ENCODE peak calls at places on chromosomes 16 and 17, in nine cellular contexts. D is prostate gland, G is HFFc6, H is GM06990, J is A549, U is mucosa of descending colon, E is AG04449, Q is fibroblast of lung, L is type B pancreatic cell. A is an unnamed sample.

GRCh38 chr16:27073733-27074132 is 7.0 kb downstream of the C16orf82 start:
- DNase-seq in D (no peak), G (no peak), H (no peak), J (no peak), U (no peak), E (no peak), Q (no peak), L (no peak), A (no peak)

GRCh38 chr17:39270923-39271322 is 45.2 kb upstream of the STAC2 start:
- DNase-seq in D (no peak), G (peak; percentile 61), H (peak; percentile 9), J (no peak), U (peak; percentile 13), E (peak; percentile 69), Q (peak; percentile 92), L (no peak), A (no peak)

GRCh38 chr17:57033296-57033695 is 51.8 kb upstream of the AKAP1 start:
- DNase-seq in D (peak; percentile 72), G (no peak), H (no peak), J (no peak), U (peak; percentile 65), E (no peak), Q (peak; percentile 34), L (no peak), A (no peak)

GRCh38 chr17:42282478-42283080 is 5.7 kb upstream of the STAT5A start:
- DNase-seq in D (no peak), G (no peak), H (no peak), J (no peak), U (no peak), E (no peak), Q (no peak), L (peak; percentile 29), A (no peak)

GRCh38 chr16:12773216-12773615 is 30.5 kb downstream of the CPPED1 start:
- DNase-seq in D (no peak), G (no peak), H (no peak), J (no peak), U (no peak), E (no peak), Q (no peak), L (no peak), A (no peak)

GRCh38 chr17:17814162-17815061 is 22.4 kb downstream of the SREBF1 start:
- DNase-seq in D (no peak), G (no peak), H (no peak), J (no peak), U (peak; percentile 9), E (no peak), Q (no peak), L (no peak), A (no peak)

GRCh38 chr17:40551091-40551873 is 14.0 kb downstream of the CCR7 start:
- DNase-seq in D (no peak), G (peak; percentile 95), H (no peak), J (peak; percentile 91), U (peak; percentile 54), E (peak; percentile 99), Q (peak; percentile 100), L (peak; percentile 52), A (no peak)

GRCh38 chr17:9291912-9292562 is 270.7 kb downstream of the NTN1 start:
- DNase-seq in D (peak; percentile 46), G (no peak), H (peak; percentile 15), J (peak; percentile 60), U (peak; percentile 71), E (no peak), Q (peak; percentile 31), L (no peak), A (peak; percentile 65)

GRCh38 chr16:51562896-51563295 is 411.8 kb upstream of the SALL1 start:
- DNase-seq in D (no peak), G (no peak), H (no peak), J (no peak), U (no peak), E (no peak), Q (no peak), L (no peak), A (no peak)

GRCh38 chr16:11320170-11320569 is 25.1 kb upstream of the RMI2 start:
- DNase-seq in D (no peak), G (no peak), H (no peak), J (no peak), U (no peak), E (no peak), Q (no peak), L (no peak), A (no peak)

GRCh38 chr17:57874434-57875108 is 24.7 kb upstream of the MRPS23 start:
- DNase-seq in D (no peak), G (peak; percentile 94), H (no peak), J (no peak), U (peak; percentile 50), E (peak; percentile 80), Q (peak; percentile 91), L (peak; percentile 84), A (peak; percentile 84)

GRCh38 chr17:16935786-16936185 is 36.1 kb downstream of the TNFRSF13B start:
- DNase-seq in D (no peak), G (no peak), H (no peak), J (no peak), U (no peak), E (no peak), Q (no peak), L (peak; percentile 50), A (no peak)

GRCh38 chr17:55527520-55528118 is 16.4 kb upstream of the SMIM36 start:
- DNase-seq in D (peak; percentile 6), G (peak; percentile 58), H (no peak), J (peak; percentile 50), U (peak; percentile 23), E (no peak), Q (peak; percentile 83), L (no peak), A (peak; percentile 27)

GRCh38 chr17:78900816-78901215 is 2.2 kb downstream of the CEP295NL start:
- DNase-seq in D (no peak), G (no peak), H (no peak), J (no peak), U (no peak), E (no peak), Q (no peak), L (no peak), A (no peak)

DNA sequence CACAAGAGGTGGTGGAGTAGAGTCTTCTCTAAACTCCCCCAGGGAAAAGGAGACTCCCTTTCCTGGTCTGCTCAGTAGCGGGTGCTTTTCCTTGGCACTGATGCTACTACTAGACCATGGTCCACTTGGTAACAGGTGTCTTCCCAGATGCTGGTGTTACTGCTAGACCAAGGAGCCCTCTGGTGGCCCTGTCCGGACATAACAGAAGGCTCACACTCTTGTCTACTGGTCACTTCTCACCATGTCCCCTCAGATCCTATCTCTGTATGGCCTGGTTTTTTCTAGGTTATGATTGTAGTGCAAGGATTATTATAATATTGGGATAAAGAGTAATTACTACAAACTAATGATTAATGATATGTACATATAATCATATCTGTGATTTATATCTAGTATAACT is 49.7 kb upstream of the ARL4D start:
- DNase-seq in D (no peak), G (no peak), H (no peak), J (no peak), U (no peak), E (no peak), Q (no peak), L (no peak), A (no peak)
- TF ChIP-seq CTCF in D (no peak), G (peak; percentile 63), H (no peak), J (peak; percentile 5), U (no peak), E (no peak), Q (no peak), L (no peak), A (no peak)

DNA sequence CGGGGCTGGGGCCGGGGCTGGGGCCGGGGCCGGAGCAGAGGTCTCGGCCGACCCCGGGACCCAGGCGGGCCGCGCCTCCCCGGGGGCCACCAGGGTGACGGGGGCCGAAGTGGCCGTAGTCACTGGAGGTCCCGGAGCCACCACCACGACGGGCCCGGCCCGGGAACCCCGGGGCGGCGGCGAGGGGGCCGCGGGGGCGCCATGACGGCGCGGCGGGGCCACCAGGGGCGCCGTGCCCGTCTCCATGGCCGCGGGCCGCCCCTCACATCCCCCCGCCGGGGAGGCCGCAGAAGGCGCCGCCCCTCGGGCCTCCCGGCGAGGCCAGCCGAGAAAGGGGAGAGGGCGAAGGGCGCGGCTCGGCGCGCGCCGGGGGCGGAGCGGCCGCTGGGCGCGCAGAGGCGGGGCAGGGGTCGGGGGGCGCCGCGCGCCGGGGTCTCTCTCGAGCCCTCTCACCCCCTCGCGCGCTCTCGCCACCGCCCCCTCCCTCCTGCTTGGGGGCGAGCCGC is 303 bp downstream of the TBC1D10B start:
- DNase-seq in D (no peak), G (no peak), H (no peak), J (no peak), U (no peak), E (no peak), Q (no peak), L (no peak), A (no peak)
- TF ChIP-seq CTCF in D (no peak), G (peak; percentile 33), H (no peak), J (no peak), U (peak; percentile 3), E (no peak), Q (no peak), L (peak; percentile 50), A (peak; percentile 29)

DNA sequence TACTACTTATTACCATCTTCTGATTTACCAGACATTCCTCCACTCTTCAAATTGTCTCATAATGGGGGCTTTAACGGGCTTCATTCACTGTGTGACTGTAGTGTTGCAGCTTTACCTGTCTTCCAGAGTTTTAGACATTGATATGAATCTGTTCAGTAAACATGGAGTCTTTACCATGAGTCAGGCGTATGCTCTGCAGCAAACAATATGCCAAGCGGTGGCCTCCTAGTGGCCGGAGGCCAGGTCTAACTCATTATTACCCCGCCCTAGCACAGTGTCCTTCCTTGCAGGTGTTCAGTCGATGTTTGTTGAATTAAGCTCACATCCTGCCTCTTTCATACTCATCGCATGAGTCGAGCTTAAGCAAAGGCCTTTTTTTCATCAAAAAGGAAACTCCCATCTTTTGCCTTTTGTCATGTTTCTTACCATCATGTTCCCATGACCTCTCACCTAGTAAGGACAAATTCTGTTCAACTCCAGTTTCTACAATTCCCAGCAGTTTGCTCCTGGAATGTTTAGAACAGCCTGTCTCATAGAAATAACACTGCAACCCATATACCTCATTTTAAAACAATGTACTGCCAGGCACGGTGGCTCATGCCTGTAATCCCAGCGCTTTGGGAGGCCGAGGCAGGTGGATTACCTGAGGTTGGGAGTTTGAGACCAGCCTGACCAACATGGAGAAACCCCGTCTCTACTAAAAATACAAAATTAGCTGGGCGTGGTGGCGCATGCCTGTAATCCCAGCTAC is 39.4 kb downstream of the TUBD1 start:
- DNase-seq in D (peak; percentile 77), G (peak; percentile 69), H (no peak), J (peak; percentile 86), U (peak; percentile 80), E (peak; percentile 87), Q (peak; percentile 98), L (no peak), A (peak; percentile 28)
- TF ChIP-seq CTCF in D (peak; percentile 34), G (peak; percentile 77), H (peak; percentile 75), J (peak; percentile 67), U (no peak), E (peak; percentile 17), Q (no peak), L (peak; percentile 63), A (peak; percentile 36)

GRCh38 chr17:64491034-64491860 is 5.6 kb downstream of the POLG2 start:
- DNase-seq in D (no peak), G (no peak), H (no peak), J (no peak), U (peak; percentile 52), E (no peak), Q (peak; percentile 63), L (no peak), A (no peak)
- TF ChIP-seq CTCF in D (no peak), G (peak; percentile 84), H (peak; percentile 66), J (peak; percentile 84), U (peak; percentile 45), E (peak; percentile 65), Q (peak; percentile 69), L (peak; percentile 65), A (peak; percentile 42)